ENCODE peak calls at places on chromosomes 3 and 15, in ten cellular contexts. A is CD8-positive, alpha-beta T cell; L is suprapubic skin; X is ascending aorta; G is Peyer's patch; B is caudate nucleus; Y is CD4-positive, alpha-beta memory T cell; D is aorta; N is PC-9; K is coronary artery. P is an unnamed sample.

GRCh38 chr3:165404357-165405042 is 208.3 kb upstream of the SLITRK3 start:
- DNase-seq in A (no peak), L (no peak), X (no peak), G (no peak), B (no peak), Y (no peak), D (no peak), N (no peak), K (no peak), P (no peak)

GRCh38 chr15:70195808-70196304 is 98.1 kb upstream of the TLE3 start:
- DNase-seq in A (no peak), L (no peak), X (peak), G (peak), B (peak), Y (no peak), D (peak), N (peak), K (peak), P (peak)

GRCh38 chr3:196115678-196116083 is 33.8 kb upstream of the TFRC start:
- DNase-seq in A (no peak), L (no peak), X (no peak), G (peak), B (no peak), Y (no peak), D (no peak), N (no peak), K (no peak), P (no peak)

GRCh38 chr3:129126726-129127280 is 5.2 kb upstream of the RAB43 start:
- DNase-seq in A (no peak), L (no peak), X (no peak), G (no peak), B (no peak), Y (no peak), D (no peak), N (no peak), K (no peak), P (no peak)

GRCh38 chr15:64749999-64750657 is 25.3 kb downstream of the RBPMS2 start:
- DNase-seq in A (no peak), L (no peak), X (no peak), G (no peak), B (no peak), Y (no peak), D (no peak), N (peak), K (no peak), P (no peak)

GRCh38 chr3:187293514-187293870 is 2.0 kb upstream of the MASP1 start:
- DNase-seq in A (no peak), L (no peak), X (no peak), G (no peak), B (no peak), Y (no peak), D (no peak), N (no peak), K (no peak), P (no peak)

GRCh38 chr3:110518031-110518430 is 553.6 kb upstream of the NECTIN3 start:
- DNase-seq in A (no peak), L (no peak), X (no peak), G (no peak), B (no peak), Y (no peak), D (no peak), N (no peak), K (no peak), P (no peak)

GRCh38 chr3:137766069-137766960 is 2.2 kb downstream of the SOX14 start:
- DNase-seq in A (no peak), L (no peak), X (no peak), G (no peak), B (no peak), Y (no peak), D (no peak), N (no peak), K (no peak), P (no peak)

GRCh38 chr3:89172150-89172549 is 64.7 kb downstream of the EPHA3 start:
- DNase-seq in A (no peak), L (no peak), X (no peak), G (no peak), B (no peak), Y (no peak), D (no peak), N (no peak), K (no peak), P (no peak)

GRCh38 chr3:112647122-112647521 is 6.2 kb upstream of the CCDC80 start:
- DNase-seq in A (no peak), L (no peak), X (no peak), G (no peak), B (no peak), Y (no peak), D (no peak), N (peak), K (no peak), P (no peak)

GRCh38 chr3:8869613-8870012 is 93.7 kb downstream of the RAD18 start:
- DNase-seq in A (no peak), L (no peak), X (no peak), G (no peak), B (no peak), Y (no peak), D (no peak), N (peak), K (no peak), P (no peak)

GRCh38 chr3:46851364-46852328 is 11.6 kb downstream of the MYL3 start:
- DNase-seq in A (no peak), L (peak), X (no peak), G (peak), B (no peak), Y (no peak), D (peak), N (no peak), K (peak), P (no peak)

GRCh38 chr3:12822725-12823373 is 18.5 kb downstream of the RPL32 start:
- DNase-seq in A (no peak), L (no peak), X (no peak), G (no peak), B (no peak), Y (no peak), D (no peak), N (no peak), K (no peak), P (no peak)

GRCh38 chr3:157572559-157573270 is 69.5 kb upstream of the VEPH1 start:
- DNase-seq in A (no peak), L (no peak), X (no peak), G (peak), B (no peak), Y (peak), D (no peak), N (peak), K (no peak), P (no peak)

GRCh38 chr15:89822951-89823701 is 8.5 kb upstream of the ANPEP start:
- DNase-seq in A (no peak), L (no peak), X (no peak), G (no peak), B (no peak), Y (no peak), D (no peak), N (peak), K (no peak), P (no peak)

GRCh38 chr3:177626014-177626413 is 428.7 kb upstream of the TBL1XR1 start:
- DNase-seq in A (no peak), L (no peak), X (no peak), G (no peak), B (no peak), Y (no peak), D (no peak), N (no peak), K (no peak), P (no peak)

GRCh38 chr3:107660316-107660976 is 137.7 kb downstream of the BBX start:
- DNase-seq in A (no peak), L (no peak), X (no peak), G (no peak), B (no peak), Y (peak), D (no peak), N (no peak), K (no peak), P (no peak)

GRCh38 chr3:79497447-79498111 is 270.2 kb downstream of the ROBO1 start:
- DNase-seq in A (no peak), L (no peak), X (no peak), G (no peak), B (no peak), Y (no peak), D (no peak), N (no peak), K (no peak), P (no peak)

GRCh38 chr3:54756330-54756731 is 171.5 kb downstream of the LRTM1 start:
- DNase-seq in A (no peak), L (no peak), X (no peak), G (no peak), B (no peak), Y (no peak), D (no peak), N (no peak), K (no peak), P (no peak)

GRCh38 chr3:53630547-53630946 is 136.1 kb downstream of the CACNA1D start:
- DNase-seq in A (no peak), L (no peak), X (no peak), G (no peak), B (no peak), Y (no peak), D (no peak), N (no peak), K (no peak), P (no peak)

GRCh38 chr3:114108137-114108536 is 51.6 kb downstream of the QTRT2 start:
- DNase-seq in A (no peak), L (no peak), X (no peak), G (no peak), B (no peak), Y (no peak), D (no peak), N (no peak), K (no peak), P (no peak)

GRCh38 chr15:69304176-69304533 is 5.4 kb downstream of the PAQR5 start:
- DNase-seq in A (no peak), L (no peak), X (no peak), G (peak), B (no peak), Y (no peak), D (peak), N (no peak), K (no peak), P (no peak)

GRCh38 chr3:70736009-70736408 is 423.6 kb upstream of the MDFIC2 start:
- DNase-seq in A (no peak), L (no peak), X (no peak), G (no peak), B (no peak), Y (no peak), D (no peak), N (no peak), K (no peak), P (no peak)

GRCh38 chr15:57377478-57377847 is 1.2 kb downstream of the CGNL1 start:
- DNase-seq in A (no peak), L (no peak), X (no peak), G (no peak), B (no peak), Y (no peak), D (no peak), N (no peak), K (no peak), P (no peak)

GRCh38 chr15:85318048-85318731 is 62.2 kb upstream of the AKAP13 start:
- DNase-seq in A (no peak), L (no peak), X (no peak), G (peak), B (no peak), Y (no peak), D (no peak), N (peak), K (no peak), P (no peak)
- H3K27ac ChIP-seq in A (no peak), L (peak), X (no peak), G (peak), B (no peak), Y (no peak), D (no peak), N (no peak), K (no peak), P (no peak)

DNA sequence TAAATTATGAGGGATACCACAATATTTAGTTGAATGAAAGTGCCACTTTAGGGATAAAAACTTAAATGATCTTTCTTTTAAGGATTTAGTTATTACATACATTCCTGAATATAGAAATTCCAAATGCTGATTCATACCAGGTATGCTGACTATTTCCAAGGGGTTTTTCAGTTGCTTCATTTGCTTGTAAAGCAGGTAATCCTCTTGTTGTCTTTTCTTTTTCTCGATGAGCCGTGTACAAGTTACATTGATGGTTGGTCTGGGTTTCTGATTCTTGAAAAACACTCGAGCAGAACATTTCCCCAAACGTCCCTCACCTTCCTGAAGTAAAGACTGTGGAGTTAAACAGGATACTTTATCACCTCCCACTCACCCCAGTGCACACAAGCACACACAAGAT is 21.7 kb downstream of the RARRES1 start:
- DNase-seq in A (no peak), L (no peak), X (no peak), G (no peak), B (no peak), Y (no peak), D (no peak), N (no peak), K (no peak), P (no peak)
- H3K27ac ChIP-seq in A (no peak), L (no peak), X (peak), G (no peak), B (no peak), Y (no peak), D (no peak), N (peak), K (peak), P (no peak)

DNA sequence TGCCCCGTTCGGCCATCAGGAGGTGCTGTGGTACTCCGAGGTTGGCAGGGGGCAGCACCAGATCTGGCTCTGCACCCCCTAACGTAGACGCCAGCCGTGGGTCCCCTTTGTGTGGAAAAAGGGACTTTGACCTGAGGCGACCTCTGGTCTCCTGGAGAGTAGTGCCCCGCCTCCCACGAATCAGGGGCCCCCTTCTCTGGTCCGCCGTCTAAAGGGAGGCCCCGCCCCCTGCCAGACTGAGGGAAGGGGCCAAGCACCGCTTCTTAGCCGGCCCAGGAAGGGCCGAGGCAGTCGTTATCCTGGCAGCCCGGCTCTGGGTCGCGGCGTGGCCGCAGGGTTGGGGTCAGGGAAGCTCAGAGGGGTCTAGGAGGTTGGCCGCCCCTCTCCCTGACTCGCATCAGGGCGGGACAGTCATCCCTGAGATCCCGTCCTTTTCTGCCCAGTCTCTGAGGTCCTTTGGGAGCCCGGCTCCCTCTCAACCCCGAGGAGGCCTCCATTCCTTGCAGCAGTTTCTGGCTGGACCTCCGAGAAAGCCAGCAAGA is 630 bp downstream of the HYAL2 start:
- DNase-seq in A (no peak), L (no peak), X (no peak), G (no peak), B (no peak), Y (no peak), D (no peak), N (no peak), K (no peak), P (no peak)
- H3K27ac ChIP-seq in A (peak), L (peak), X (peak), G (peak), B (peak), Y (peak), D (no peak), N (no peak), K (peak), P (peak)

DNA sequence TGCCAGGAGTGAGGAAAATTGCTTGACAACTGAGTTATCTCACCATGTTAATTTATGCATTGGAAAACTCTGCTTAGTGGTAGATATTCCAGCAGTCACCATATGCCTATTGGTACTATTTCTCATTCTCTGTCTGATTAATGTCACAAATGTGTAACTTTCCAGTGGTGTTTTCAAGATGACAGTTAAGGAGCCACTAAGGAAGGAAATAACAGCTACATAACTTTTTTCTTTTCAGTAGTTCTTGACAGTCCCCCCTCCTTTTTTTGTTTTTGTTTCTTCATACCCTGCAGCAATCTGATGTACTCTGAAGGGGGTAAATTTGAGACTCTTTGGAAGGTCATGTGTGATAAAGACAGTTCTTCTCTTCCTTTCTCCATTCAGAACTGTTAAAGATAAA is 13.1 kb downstream of the RASA2 start:
- DNase-seq in A (no peak), L (no peak), X (no peak), G (no peak), B (no peak), Y (no peak), D (no peak), N (no peak), K (no peak), P (no peak)
- H3K27ac ChIP-seq in A (peak), L (no peak), X (no peak), G (peak), B (no peak), Y (peak), D (no peak), N (no peak), K (no peak), P (no peak)

GRCh38 chr3:171711461-171711860 is 98.8 kb downstream of the PLD1 start:
- DNase-seq in A (no peak), L (no peak), X (no peak), G (no peak), B (no peak), Y (no peak), D (no peak), N (no peak), K (no peak), P (no peak)
- H3K27ac ChIP-seq in A (no peak), L (no peak), X (peak), G (no peak), B (no peak), Y (no peak), D (no peak), N (no peak), K (peak), P (no peak)